ENCODE peak calls at places on chromosomes 11 and 22, in nine cellular contexts. One of them, this sample, is unnamed. For H3K36me3 and H3K27me3, the result is how much of the 10 kb centered on the place peaks cover.

GRCh38 chr11:14336507-14337503 is 22.2 kb downstream of the RRAS2 start:
- DNase-seq in CD4-positive, CD25-positive, alpha-beta regulatory T cell: no peak
- DNase-seq in mesenchymal stem cell: peak
- DNase-seq in HCT116: peak
- DNase-seq in left lung: no peak
- DNase-seq in GM23248: peak
- DNase-seq in Karpas-422: no peak
- DNase-seq in psoas muscle: no peak
- DNase-seq in naive thymus-derived CD4-positive, alpha-beta T cell: no peak
- DNase-seq in this sample: peak

GRCh38 chr11:123174196-123175183 is 20.6 kb downstream of the CLMP start:
- DNase-seq in CD4-positive, CD25-positive, alpha-beta regulatory T cell: no peak
- DNase-seq in mesenchymal stem cell: peak
- DNase-seq in HCT116: no peak
- DNase-seq in left lung: no peak
- DNase-seq in GM23248: peak
- DNase-seq in Karpas-422: no peak
- DNase-seq in psoas muscle: peak
- DNase-seq in naive thymus-derived CD4-positive, alpha-beta T cell: no peak
- DNase-seq in this sample: peak

GRCh38 chr11:75313457-75314272 is 37.8 kb downstream of the ARRB1 start:
- DNase-seq in CD4-positive, CD25-positive, alpha-beta regulatory T cell: no peak
- DNase-seq in mesenchymal stem cell: peak
- DNase-seq in HCT116: no peak
- DNase-seq in left lung: no peak
- DNase-seq in GM23248: peak
- DNase-seq in Karpas-422: no peak
- DNase-seq in psoas muscle: peak
- DNase-seq in naive thymus-derived CD4-positive, alpha-beta T cell: no peak
- DNase-seq in this sample: peak

GRCh38 chr11:115170133-115170815 is 333.9 kb downstream of the CADM1 start:
- DNase-seq in CD4-positive, CD25-positive, alpha-beta regulatory T cell: no peak
- DNase-seq in mesenchymal stem cell: peak
- DNase-seq in HCT116: no peak
- DNase-seq in left lung: no peak
- DNase-seq in GM23248: peak
- DNase-seq in Karpas-422: peak
- DNase-seq in psoas muscle: no peak
- DNase-seq in naive thymus-derived CD4-positive, alpha-beta T cell: no peak
- DNase-seq in this sample: no peak

GRCh38 chr11:29282088-29282487 is 734.7 kb downstream of the KCNA4 start:
- DNase-seq in CD4-positive, CD25-positive, alpha-beta regulatory T cell: no peak
- DNase-seq in mesenchymal stem cell: peak
- DNase-seq in HCT116: peak
- DNase-seq in left lung: no peak
- DNase-seq in GM23248: peak
- DNase-seq in Karpas-422: no peak
- DNase-seq in psoas muscle: no peak
- DNase-seq in naive thymus-derived CD4-positive, alpha-beta T cell: no peak
- DNase-seq in this sample: peak

GRCh38 chr11:24375896-24376295 is 121.0 kb upstream of the LUZP2 start:
- DNase-seq in CD4-positive, CD25-positive, alpha-beta regulatory T cell: no peak
- DNase-seq in mesenchymal stem cell: peak
- DNase-seq in HCT116: no peak
- DNase-seq in left lung: no peak
- DNase-seq in GM23248: no peak
- DNase-seq in Karpas-422: no peak
- DNase-seq in psoas muscle: no peak
- DNase-seq in naive thymus-derived CD4-positive, alpha-beta T cell: no peak
- DNase-seq in this sample: no peak

GRCh38 chr22:30996462-30996861 is 27.4 kb downstream of the TUG1 start:
- DNase-seq in CD4-positive, CD25-positive, alpha-beta regulatory T cell: no peak
- DNase-seq in mesenchymal stem cell: no peak
- DNase-seq in HCT116: no peak
- DNase-seq in left lung: no peak
- DNase-seq in GM23248: no peak
- DNase-seq in Karpas-422: peak
- DNase-seq in psoas muscle: no peak
- DNase-seq in naive thymus-derived CD4-positive, alpha-beta T cell: no peak
- DNase-seq in this sample: no peak

GRCh38 chr22:50276143-50276542 is 6.0 kb upstream of the MAPK11 start:
- DNase-seq in CD4-positive, CD25-positive, alpha-beta regulatory T cell: peak
- DNase-seq in mesenchymal stem cell: no peak
- DNase-seq in HCT116: no peak
- DNase-seq in left lung: peak
- DNase-seq in GM23248: peak
- DNase-seq in Karpas-422: peak
- DNase-seq in psoas muscle: no peak
- DNase-seq in naive thymus-derived CD4-positive, alpha-beta T cell: peak
- DNase-seq in this sample: peak

GRCh38 chr22:40534379-40535188 is 101.9 kb downstream of the MRTFA start:
- DNase-seq in CD4-positive, CD25-positive, alpha-beta regulatory T cell: no peak
- DNase-seq in mesenchymal stem cell: peak
- DNase-seq in HCT116: no peak
- DNase-seq in left lung: no peak
- DNase-seq in GM23248: peak
- DNase-seq in Karpas-422: no peak
- DNase-seq in psoas muscle: no peak
- DNase-seq in naive thymus-derived CD4-positive, alpha-beta T cell: no peak
- DNase-seq in this sample: no peak

GRCh38 chr22:40533712-40534378 is 102.7 kb downstream of the MRTFA start:
- DNase-seq in CD4-positive, CD25-positive, alpha-beta regulatory T cell: peak
- DNase-seq in mesenchymal stem cell: peak
- DNase-seq in HCT116: no peak
- DNase-seq in left lung: no peak
- DNase-seq in GM23248: peak
- DNase-seq in Karpas-422: peak
- DNase-seq in psoas muscle: no peak
- DNase-seq in naive thymus-derived CD4-positive, alpha-beta T cell: no peak
- DNase-seq in this sample: no peak

GRCh38 chr22:40535189-40535512 is 101.4 kb downstream of the MRTFA start:
- DNase-seq in CD4-positive, CD25-positive, alpha-beta regulatory T cell: no peak
- DNase-seq in mesenchymal stem cell: no peak
- DNase-seq in HCT116: no peak
- DNase-seq in left lung: no peak
- DNase-seq in GM23248: no peak
- DNase-seq in Karpas-422: no peak
- DNase-seq in psoas muscle: no peak
- DNase-seq in naive thymus-derived CD4-positive, alpha-beta T cell: no peak
- DNase-seq in this sample: no peak

GRCh38 chr22:40529817-40530216 is 106.7 kb downstream of the MRTFA start:
- DNase-seq in CD4-positive, CD25-positive, alpha-beta regulatory T cell: no peak
- DNase-seq in mesenchymal stem cell: no peak
- DNase-seq in HCT116: no peak
- DNase-seq in left lung: no peak
- DNase-seq in GM23248: peak
- DNase-seq in Karpas-422: no peak
- DNase-seq in psoas muscle: no peak
- DNase-seq in naive thymus-derived CD4-positive, alpha-beta T cell: no peak
- DNase-seq in this sample: no peak

DNA sequence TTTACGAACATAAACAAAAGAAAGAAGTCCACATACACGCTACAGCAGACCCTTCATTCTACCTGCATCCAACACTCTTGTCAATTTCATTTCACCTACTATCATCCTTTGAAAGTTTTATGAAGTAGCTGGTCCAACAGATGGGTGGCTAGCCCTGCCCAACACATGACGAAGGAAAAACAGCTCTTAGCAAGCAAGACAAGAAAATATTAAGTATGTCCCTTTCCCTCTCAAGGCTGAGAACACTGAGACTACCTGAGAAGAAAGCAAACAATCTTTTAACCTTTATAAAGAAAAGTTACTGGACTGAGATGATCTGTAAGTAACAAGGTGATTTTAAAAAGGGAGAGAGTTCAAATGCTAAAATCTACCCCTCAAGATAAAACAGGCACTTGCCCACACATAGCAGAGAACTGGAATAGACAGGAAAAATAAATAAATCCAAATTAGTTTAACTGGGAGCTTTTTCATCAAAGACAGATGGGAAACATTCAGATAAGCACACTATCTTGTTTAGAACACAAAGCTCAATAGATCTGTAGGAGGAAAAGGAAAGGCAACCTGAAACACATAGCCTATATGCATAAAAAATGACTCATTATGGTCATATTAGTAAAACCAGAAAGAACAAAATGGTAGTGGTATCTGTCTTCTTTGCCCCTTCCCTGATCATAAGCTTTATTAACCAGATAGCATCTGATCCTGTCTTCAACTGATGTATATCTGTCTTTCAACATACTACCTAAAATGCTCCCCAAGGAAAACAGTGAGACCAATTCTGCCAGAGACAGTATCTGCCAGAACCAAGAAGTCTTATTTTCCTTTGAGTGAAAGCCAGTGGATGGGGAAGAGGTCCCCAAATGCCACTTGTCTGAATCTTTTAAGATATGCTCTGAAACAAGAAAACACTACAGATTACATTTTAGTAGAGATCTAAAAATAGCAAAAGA is 104.3 kb downstream of the MRTFA start:
- DNase-seq in CD4-positive, CD25-positive, alpha-beta regulatory T cell: no peak
- DNase-seq in mesenchymal stem cell: no peak
- DNase-seq in HCT116: no peak
- DNase-seq in left lung: no peak
- DNase-seq in GM23248: peak
- DNase-seq in Karpas-422: no peak
- DNase-seq in psoas muscle: no peak
- DNase-seq in naive thymus-derived CD4-positive, alpha-beta T cell: no peak
- DNase-seq in this sample: no peak
- H3K27ac ChIP-seq in CD4-positive, CD25-positive, alpha-beta regulatory T cell: peak
- H3K27ac ChIP-seq in mesenchymal stem cell: no peak
- H3K27ac ChIP-seq in HCT116: no peak
- H3K27ac ChIP-seq in left lung: no peak
- H3K27ac ChIP-seq in GM23248: peak
- H3K27ac ChIP-seq in Karpas-422: peak
- H3K27ac ChIP-seq in psoas muscle: no peak
- H3K27ac ChIP-seq in naive thymus-derived CD4-positive, alpha-beta T cell: peak
- H3K27ac ChIP-seq in this sample: no peak

DNA sequence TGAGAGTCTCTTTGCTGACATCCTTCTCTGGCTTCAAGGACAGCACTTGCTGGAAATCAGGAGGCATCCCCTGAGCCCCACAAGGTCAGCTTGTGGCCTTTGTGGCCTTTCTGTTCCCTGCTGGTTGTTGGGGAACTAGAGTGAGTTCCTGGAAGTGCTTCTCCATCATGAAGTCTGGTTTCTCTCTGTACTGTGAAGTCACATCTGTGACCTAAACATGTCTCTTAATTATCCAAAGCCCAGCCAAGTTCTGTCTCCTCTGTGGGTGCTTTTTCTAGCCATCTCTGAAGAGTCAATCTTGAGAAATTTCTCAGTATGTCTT is 24.4 kb downstream of the IGHMBP2 start:
- DNase-seq in CD4-positive, CD25-positive, alpha-beta regulatory T cell: no peak
- DNase-seq in mesenchymal stem cell: no peak
- DNase-seq in HCT116: no peak
- DNase-seq in left lung: no peak
- DNase-seq in GM23248: no peak
- DNase-seq in Karpas-422: no peak
- DNase-seq in psoas muscle: no peak
- DNase-seq in naive thymus-derived CD4-positive, alpha-beta T cell: no peak
- DNase-seq in this sample: no peak
- H3K36me3 ChIP-seq in CD4-positive, CD25-positive, alpha-beta regulatory T cell: half or more
- H3K36me3 ChIP-seq in mesenchymal stem cell: half or more
- H3K36me3 ChIP-seq in HCT116: under half
- H3K36me3 ChIP-seq in left lung: under half
- H3K36me3 ChIP-seq in GM23248: under half
- H3K36me3 ChIP-seq in Karpas-422: under half
- H3K36me3 ChIP-seq in psoas muscle: under half
- H3K36me3 ChIP-seq in naive thymus-derived CD4-positive, alpha-beta T cell: under half
- H3K36me3 ChIP-seq in this sample: under half

DNA sequence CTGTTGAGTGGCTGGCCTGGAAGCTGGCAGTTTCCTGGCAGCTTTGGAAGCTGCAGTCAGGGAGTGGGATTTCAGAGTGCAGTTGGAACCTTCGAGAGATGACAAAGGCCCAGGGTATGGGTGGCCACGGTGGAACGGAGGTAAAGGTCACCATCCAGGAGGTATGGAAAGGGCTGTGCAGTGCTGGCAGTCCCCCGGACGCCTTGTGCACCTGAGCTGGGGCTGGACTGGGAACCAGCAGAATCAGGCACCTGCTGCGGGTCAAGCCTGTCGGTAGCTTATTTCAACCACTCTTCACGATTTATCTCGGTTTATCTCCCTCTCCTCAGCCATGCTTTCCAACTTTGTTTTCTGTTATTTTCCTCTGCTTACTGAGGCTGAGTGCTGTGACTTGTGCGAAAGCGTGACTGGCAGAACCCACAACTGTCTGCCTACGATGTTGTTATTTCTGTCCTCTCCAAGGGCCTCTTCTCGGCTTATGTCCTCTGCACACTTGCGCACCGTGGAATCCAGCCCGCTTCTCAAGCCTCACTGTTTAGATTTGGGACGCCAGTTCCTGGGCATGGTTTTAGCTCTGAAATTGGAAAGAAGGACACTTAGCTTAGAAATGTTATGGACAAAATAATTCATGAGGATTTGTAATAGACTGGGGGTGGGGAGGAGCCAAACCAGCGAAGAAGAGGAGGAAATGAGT is 24.0 kb upstream of the ATXN10 start:
- DNase-seq in CD4-positive, CD25-positive, alpha-beta regulatory T cell: no peak
- DNase-seq in mesenchymal stem cell: no peak
- DNase-seq in HCT116: no peak
- DNase-seq in left lung: no peak
- DNase-seq in GM23248: no peak
- DNase-seq in Karpas-422: no peak
- DNase-seq in psoas muscle: no peak
- DNase-seq in naive thymus-derived CD4-positive, alpha-beta T cell: no peak
- DNase-seq in this sample: no peak
- H3K27me3 ChIP-seq in CD4-positive, CD25-positive, alpha-beta regulatory T cell: under half
- H3K27me3 ChIP-seq in mesenchymal stem cell: half or more
- H3K27me3 ChIP-seq in HCT116: under half
- H3K27me3 ChIP-seq in left lung: under half
- H3K27me3 ChIP-seq in GM23248: under half
- H3K27me3 ChIP-seq in Karpas-422: under half
- H3K27me3 ChIP-seq in psoas muscle: under half
- H3K27me3 ChIP-seq in naive thymus-derived CD4-positive, alpha-beta T cell: under half
- H3K27me3 ChIP-seq in this sample: under half

GRCh38 chr22:46579751-46580449 is 40.3 kb upstream of the GRAMD4 start:
- DNase-seq in CD4-positive, CD25-positive, alpha-beta regulatory T cell: no peak
- DNase-seq in mesenchymal stem cell: no peak
- DNase-seq in HCT116: no peak
- DNase-seq in left lung: peak
- DNase-seq in GM23248: no peak
- DNase-seq in Karpas-422: no peak
- DNase-seq in psoas muscle: peak
- DNase-seq in naive thymus-derived CD4-positive, alpha-beta T cell: no peak
- DNase-seq in this sample: no peak

GRCh38 chr22:46580940-46581579 is 39.1 kb upstream of the GRAMD4 start:
- DNase-seq in CD4-positive, CD25-positive, alpha-beta regulatory T cell: no peak
- DNase-seq in mesenchymal stem cell: no peak
- DNase-seq in HCT116: no peak
- DNase-seq in left lung: peak
- DNase-seq in GM23248: no peak
- DNase-seq in Karpas-422: peak
- DNase-seq in psoas muscle: peak
- DNase-seq in naive thymus-derived CD4-positive, alpha-beta T cell: no peak
- DNase-seq in this sample: no peak

GRCh38 chr22:46578251-46578823 is 40.9 kb upstream of the CELSR1 start:
- DNase-seq in CD4-positive, CD25-positive, alpha-beta regulatory T cell: no peak
- DNase-seq in mesenchymal stem cell: no peak
- DNase-seq in HCT116: no peak
- DNase-seq in left lung: peak
- DNase-seq in GM23248: peak
- DNase-seq in Karpas-422: no peak
- DNase-seq in psoas muscle: peak
- DNase-seq in naive thymus-derived CD4-positive, alpha-beta T cell: no peak
- DNase-seq in this sample: no peak

GRCh38 chr22:46577361-46578249 is 40.2 kb upstream of the CELSR1 start:
- DNase-seq in CD4-positive, CD25-positive, alpha-beta regulatory T cell: no peak
- DNase-seq in mesenchymal stem cell: no peak
- DNase-seq in HCT116: no peak
- DNase-seq in left lung: peak
- DNase-seq in GM23248: peak
- DNase-seq in Karpas-422: peak
- DNase-seq in psoas muscle: peak
- DNase-seq in naive thymus-derived CD4-positive, alpha-beta T cell: no peak
- DNase-seq in this sample: no peak

DNA sequence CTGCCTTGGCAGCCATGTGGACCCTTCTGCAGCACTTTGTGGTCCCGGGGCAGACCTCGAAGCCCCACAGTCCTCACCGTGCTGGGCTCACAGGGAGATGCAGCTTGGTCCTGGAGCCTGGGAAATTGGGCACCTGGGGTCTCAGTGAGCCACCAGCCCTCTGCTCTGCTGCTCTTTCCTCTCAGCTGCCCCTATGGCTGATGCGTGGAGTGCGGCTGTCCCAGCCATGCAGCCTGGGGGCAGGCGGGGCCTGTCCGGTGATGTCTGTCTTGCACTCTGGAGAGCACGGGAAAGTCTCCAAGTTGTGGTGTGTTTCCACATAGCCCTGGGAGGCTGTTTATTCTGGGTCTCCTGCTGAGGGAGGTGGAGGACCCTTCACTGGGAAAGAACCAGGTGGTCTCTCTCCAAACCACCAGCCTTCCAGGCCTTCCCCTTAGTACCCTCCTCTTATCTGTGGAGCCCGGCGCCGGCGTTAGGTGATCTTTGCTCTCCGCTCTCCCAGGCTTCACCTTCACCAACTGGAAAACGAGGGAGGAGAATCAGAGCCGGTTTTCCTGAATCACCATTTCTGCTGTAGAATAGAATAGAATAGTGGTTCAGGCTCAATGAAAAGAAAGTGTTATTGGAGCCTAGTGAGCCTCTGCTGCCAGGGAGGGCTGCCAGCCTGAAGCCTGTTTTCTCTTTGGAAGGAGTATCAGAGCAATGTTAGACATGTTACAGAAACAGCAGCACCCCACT is 41.2 kb upstream of the GRAMD4 start:
- DNase-seq in CD4-positive, CD25-positive, alpha-beta regulatory T cell: no peak
- DNase-seq in mesenchymal stem cell: peak
- DNase-seq in HCT116: no peak
- DNase-seq in left lung: peak
- DNase-seq in GM23248: peak
- DNase-seq in Karpas-422: no peak
- DNase-seq in psoas muscle: peak
- DNase-seq in naive thymus-derived CD4-positive, alpha-beta T cell: no peak
- DNase-seq in this sample: peak
- H3K27ac ChIP-seq in CD4-positive, CD25-positive, alpha-beta regulatory T cell: no peak
- H3K27ac ChIP-seq in mesenchymal stem cell: no peak
- H3K27ac ChIP-seq in HCT116: no peak
- H3K27ac ChIP-seq in left lung: peak
- H3K27ac ChIP-seq in GM23248: no peak
- H3K27ac ChIP-seq in Karpas-422: no peak
- H3K27ac ChIP-seq in psoas muscle: peak
- H3K27ac ChIP-seq in naive thymus-derived CD4-positive, alpha-beta T cell: no peak
- H3K27ac ChIP-seq in this sample: no peak